ENCODE peak calls at places on chromosomes 11 and 22, in six cellular contexts. M, F, W, T, E and I are unnamed samples.

GRCh38 chr11:5266609-5267008 is 3.1 kb downstream of the HBE1 start:
- DNase-seq in E (no peak), T (no peak), M (no peak), F (no peak), W (no peak), I (no peak)

GRCh38 chr11:8689726-8690255 is 7.2 kb downstream of the RPL27A start:
- DNase-seq in W (no peak), F (no peak), E (no peak), T (no peak), M (peak), I (no peak)

GRCh38 chr22:49592780-49593501 is 234.7 kb downstream of the BRD1 start:
- DNase-seq in F (no peak), M (peak), T (no peak), W (no peak), E (no peak), I (no peak)

GRCh38 chr11:118305726-118306125 is 1.2 kb downstream of the CD3E start:
- DNase-seq in M (no peak), W (no peak), F (no peak), T (no peak), E (no peak), I (no peak)

GRCh38 chr22:19902245-19902699 is 39.3 kb upstream of the COMT start:
- DNase-seq in W (no peak), F (no peak), E (no peak), T (no peak), M (no peak), I (no peak)

GRCh38 chr22:47154621-47155081 is 392.2 kb downstream of the TBC1D22A start:
- DNase-seq in T (peak), W (peak), E (no peak), F (no peak), M (no peak), I (peak)

GRCh38 chr11:119029340-119030028 is 1.2 kb downstream of the SLC37A4 start:
- DNase-seq in T (no peak), F (peak), E (no peak), M (no peak), W (peak), I (no peak)

GRCh38 chr11:11032072-11032471 is 174.2 kb upstream of the ZBED5 start:
- DNase-seq in F (no peak), E (no peak), T (no peak), W (no peak), M (no peak), I (no peak)

GRCh38 chr22:22119003-22119402 is 125.6 kb upstream of the VPREB1 start:
- DNase-seq in T (no peak), F (no peak), E (no peak), M (no peak), W (no peak), I (no peak)

GRCh38 chr22:38461414-38462081 is 6.3 kb upstream of the KDELR3 start:
- DNase-seq in W (peak), T (peak), M (peak), E (peak), F (peak), I (peak)

GRCh38 chr22:22710719-22711531 is 66.5 kb downstream of the GGTLC2 start:
- DNase-seq in M (peak), W (peak), T (peak), E (peak), F (peak), I (no peak)

GRCh38 chr22:37601540-37602442 is 6.8 kb upstream of the GGA1 start:
- DNase-seq in M (peak), T (peak), F (no peak), W (no peak), E (no peak), I (no peak)

GRCh38 chr22:32717337-32718240 is 83.9 kb upstream of the TIMP3 start:
- DNase-seq in W (peak), M (no peak), E (no peak), T (peak), F (no peak), I (no peak)

GRCh38 chr11:64453466-64453865 is 94.5 kb downstream of the RPS6KA4 start:
- DNase-seq in E (no peak), W (no peak), T (no peak), F (no peak), M (no peak), I (no peak)

GRCh38 chr11:104127828-104128227 is 36.1 kb downstream of the PDGFD start:
- DNase-seq in M (no peak), W (no peak), E (no peak), T (peak), F (no peak), I (no peak)

GRCh38 chr11:85826096-85826855 is 15.3 kb upstream of the SYTL2 start:
- DNase-seq in M (no peak), E (no peak), W (peak), T (peak), F (no peak), I (no peak)

GRCh38 chr22:32576553-32577255 is 102.1 kb downstream of the FBXO7 start:
- DNase-seq in T (no peak), E (no peak), F (no peak), W (no peak), M (no peak), I (no peak)

GRCh38 chr22:40631925-40632324 is 4.6 kb downstream of the MRTFA start:
- DNase-seq in F (no peak), M (no peak), E (no peak), W (no peak), T (no peak), I (no peak)

GRCh38 chr11:57647368-57647767 is 2.3 kb downstream of the YPEL4 start:
- DNase-seq in M (no peak), T (no peak), F (no peak), E (no peak), W (no peak), I (no peak)

GRCh38 chr11:88454881-88455280 is 117.3 kb upstream of the CTSC start:
- DNase-seq in W (no peak), M (no peak), E (no peak), T (peak), F (no peak), I (no peak)

GRCh38 chr11:63805844-63806415 is 7.3 kb upstream of the SPINDOC start:
- DNase-seq in W (peak), M (no peak), T (peak), F (no peak), E (no peak), I (no peak)

GRCh38 chr11:10392680-10393079 is 62.4 kb upstream of the AMPD3 start:
- DNase-seq in T (no peak), E (no peak), W (no peak), F (no peak), M (no peak), I (peak)

GRCh38 chr11:45933846-45934579 is 11.6 kb downstream of the LARGE2 start:
- DNase-seq in F (no peak), M (no peak), E (no peak), T (no peak), W (no peak), I (no peak)

GRCh38 chr22:27747396-27748256 is 53.9 kb downstream of the MN1 start:
- DNase-seq in T (no peak), F (no peak), E (no peak), W (no peak), M (no peak), I (no peak)

GRCh38 chr11:114195981-114196731 is 100.0 kb upstream of the NNMT start:
- DNase-seq in E (no peak), M (peak), T (peak), F (no peak), W (no peak), I (no peak)